ENCODE peak calls at places on chromosome 1, in seven cellular contexts. X is IMR-90, Y is neural progenitor cell, V is mammary epithelial cell, N is neuronal stem cell, J is fibroblast of lung, M is MM.1S. U is an unnamed sample.

GRCh38 chr1:92708368-92708950 is 76.4 kb downstream of the EVI5 start:
- DNase-seq in V (no peak), J (peak; percentile 31), Y (no peak), X (peak; percentile 21), N (no peak), M (no peak), U (no peak)

GRCh38 chr1:65265296-65266271 is 43.8 kb upstream of the DNAJC6 start:
- DNase-seq in V (peak; percentile 46), Y (peak; percentile 89), X (no peak), M (peak; percentile 16), N (no peak), J (peak; percentile 32), U (peak; percentile 83)

GRCh38 chr1:91774520-91775203 is 111.3 kb downstream of the TGFBR3 start:
- DNase-seq in V (no peak), J (peak; percentile 75), X (peak; percentile 89), M (no peak), Y (no peak), N (no peak), U (no peak)

GRCh38 chr1:211910917-211911485 is 80.4 kb upstream of the LPGAT1 start:
- DNase-seq in X (peak; percentile 15), V (no peak), J (peak; percentile 32), N (no peak), Y (no peak), M (no peak), U (no peak)

GRCh38 chr1:209010831-209011230 is 572.7 kb upstream of the CAMK1G start:
- DNase-seq in V (no peak), J (no peak), X (no peak), N (no peak), M (no peak), Y (no peak), U (no peak)

GRCh38 chr1:53552146-53552940 is 93.1 kb downstream of the DMRTB1 start:
- DNase-seq in M (no peak), J (peak; percentile 55), X (peak; percentile 35), V (no peak), N (no peak), Y (peak; percentile 55), U (peak; percentile 62)

GRCh38 chr1:28832966-28833365 is 21.0 kb downstream of the OPRD1 start:
- DNase-seq in J (no peak), X (no peak), M (no peak), V (no peak), Y (no peak), N (no peak), U (no peak)

GRCh38 chr1:235679005-235679404 is 29.4 kb upstream of the GNG4 start:
- DNase-seq in M (no peak), V (no peak), X (no peak), N (no peak), Y (no peak), J (no peak), U (no peak)

GRCh38 chr1:153728305-153729066 is 636 bp downstream of the INTS3 start:
- DNase-seq in X (peak; percentile 48), J (peak; percentile 56), M (no peak), Y (peak; percentile 79), V (peak; percentile 9), N (no peak), U (peak; percentile 74)

GRCh38 chr1:2276803-2277580 is 48.9 kb downstream of the SKI start:
- DNase-seq in J (peak; percentile 74), Y (no peak), M (no peak), N (no peak), X (peak; percentile 62), V (no peak), U (no peak)

GRCh38 chr1:33346921-33347649 is 26.2 kb upstream of the A3GALT2 start:
- DNase-seq in X (peak; percentile 94), M (no peak), J (peak; percentile 94), Y (no peak), V (peak; percentile 89), N (no peak), U (no peak)

GRCh38 chr1:33349081-33349759 is 28.3 kb upstream of the A3GALT2 start:
- DNase-seq in N (no peak), X (no peak), Y (no peak), V (no peak), J (peak; percentile 40), M (peak; percentile 41), U (no peak)

GRCh38 chr1:33348676-33349080 is 27.8 kb upstream of the A3GALT2 start:
- DNase-seq in J (no peak), V (no peak), N (no peak), X (no peak), Y (no peak), M (peak; percentile 10), U (no peak)

GRCh38 chr1:33348194-33348593 is 27.3 kb upstream of the A3GALT2 start:
- DNase-seq in X (peak; percentile 52), M (no peak), N (no peak), Y (peak; percentile 28), J (peak; percentile 78), V (peak; percentile 52), U (no peak)

DNA sequence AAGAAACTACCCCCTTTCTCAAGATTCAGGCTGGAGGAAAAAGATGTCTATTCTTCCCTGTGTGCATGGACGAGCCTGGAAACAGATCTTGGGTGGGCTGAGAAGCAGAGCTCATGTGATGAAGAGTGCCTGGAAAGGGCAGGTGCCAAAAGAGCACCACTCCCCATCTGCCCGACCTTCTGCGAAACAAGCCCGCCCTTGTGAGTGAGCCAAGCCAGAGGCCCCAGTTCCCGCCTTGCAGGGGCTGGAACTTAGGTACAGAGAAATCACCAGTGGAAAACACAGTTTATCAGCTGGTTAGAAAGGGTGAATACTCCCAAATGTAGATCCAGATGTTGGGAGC is 26.7 kb upstream of the A3GALT2 start:
- DNase-seq in V (peak; percentile 43), X (peak; percentile 27), Y (no peak), M (no peak), N (no peak), J (peak; percentile 43), U (no peak)
- H3K4me1 ChIP-seq in V (peaks cover 61% of the 10 kb centered on the region), X (peaks cover 19% of the 10 kb centered on the region), Y (peaks cover 68% of the 10 kb centered on the region), M (peaks cover 24% of the 10 kb centered on the region), N (peaks cover 39% of the 10 kb centered on the region), J (peaks cover 35% of the 10 kb centered on the region), U (peaks cover 12% of the 10 kb centered on the region)

GRCh38 chr1:178629549-178630154 is 95.4 kb upstream of the RALGPS2 start:
- DNase-seq in Y (no peak), N (no peak), M (no peak), V (no peak), J (no peak), X (no peak), U (no peak)
- H3K9ac ChIP-seq in Y (no peak overlapping the region), N (no peak overlapping the region), M (no peak overlapping the region), V (no peak overlapping the region), J (no peak overlapping the region), X (peak overlapping the region; percentile 29), U (no peak overlapping the region)

GRCh38 chr1:13494712-13495111 is 19.1 kb downstream of the LRRC38 start:
- DNase-seq in Y (no peak), N (no peak), X (no peak), M (no peak), V (no peak), J (no peak), U (no peak)
- H3K4me1 ChIP-seq in Y (peaks cover 13% of the 10 kb centered on the region), N (no peaks in the 10 kb centered on the region), X (no peaks in the 10 kb centered on the region), M (peaks cover 19% of the 10 kb centered on the region), V (no peaks in the 10 kb centered on the region), J (no peaks in the 10 kb centered on the region), U (no peaks in the 10 kb centered on the region)

GRCh38 chr1:225464851-225465792 is 37.3 kb upstream of the LBR start:
- DNase-seq in Y (peak; percentile 86), J (no peak), V (peak; percentile 66), M (no peak), X (no peak), N (peak; percentile 57), U (peak; percentile 84)
- H3K9ac ChIP-seq in Y (no peak overlapping the region), J (no peak overlapping the region), V (no peak overlapping the region), M (no peak overlapping the region), X (no peak overlapping the region), N (peak overlapping the region; percentile 53), U (peak overlapping the region; percentile 79)